ENCODE peak calls at places on chromosome 6, in four cellular contexts. One of them, this sample, is unnamed.

GRCh38 chr6:149867876-149868640 is 3.9 kb upstream of the LRP11 start:
- DNase-seq in AG10803: peak; percentile 66
- DNase-seq in CD8-positive, alpha-beta T cell: no peak
- DNase-seq in Calu3: peak; percentile 44
- DNase-seq in this sample: no peak

GRCh38 chr6:37741757-37742400 is 44.2 kb upstream of the MDGA1 start:
- DNase-seq in AG10803: peak; percentile 11
- DNase-seq in CD8-positive, alpha-beta T cell: no peak
- DNase-seq in Calu3: peak; percentile 64
- DNase-seq in this sample: no peak

GRCh38 chr6:14924126-14925024 is 321.5 kb upstream of the JARID2 start:
- DNase-seq in AG10803: no peak
- DNase-seq in CD8-positive, alpha-beta T cell: no peak
- DNase-seq in Calu3: no peak
- DNase-seq in this sample: no peak

GRCh38 chr6:5995705-5996686 is 10.7 kb downstream of the NRN1 start:
- DNase-seq in AG10803: peak; percentile 87
- DNase-seq in CD8-positive, alpha-beta T cell: no peak
- DNase-seq in Calu3: no peak
- DNase-seq in this sample: no peak

GRCh38 chr6:84166395-84166794 is 61.0 kb downstream of the CEP162 start:
- DNase-seq in AG10803: no peak
- DNase-seq in CD8-positive, alpha-beta T cell: no peak
- DNase-seq in Calu3: no peak
- DNase-seq in this sample: no peak

GRCh38 chr6:136226674-136227377 is 23.3 kb downstream of the MTFR2 start:
- DNase-seq in AG10803: peak; percentile 1
- DNase-seq in CD8-positive, alpha-beta T cell: no peak
- DNase-seq in Calu3: no peak
- DNase-seq in this sample: no peak

GRCh38 chr6:36702656-36703055 is 5.0 kb downstream of the RAB44 start:
- DNase-seq in AG10803: no peak
- DNase-seq in CD8-positive, alpha-beta T cell: no peak
- DNase-seq in Calu3: no peak
- DNase-seq in this sample: no peak

GRCh38 chr6:30548375-30548774 is 7.9 kb downstream of the GNL1 start:
- DNase-seq in AG10803: no peak
- DNase-seq in CD8-positive, alpha-beta T cell: no peak
- DNase-seq in Calu3: no peak
- DNase-seq in this sample: no peak

GRCh38 chr6:36999467-37000125 is 5.9 kb upstream of the FGD2 start:
- DNase-seq in AG10803: no peak
- DNase-seq in CD8-positive, alpha-beta T cell: no peak
- DNase-seq in Calu3: no peak
- DNase-seq in this sample: no peak

GRCh38 chr6:43014434-43014909 is 423 bp downstream of the KLHDC3 start:
- DNase-seq in AG10803: peak; percentile 49
- DNase-seq in CD8-positive, alpha-beta T cell: no peak
- DNase-seq in Calu3: no peak
- DNase-seq in this sample: no peak

GRCh38 chr6:129567374-129567773 is 142.6 kb downstream of the ARHGAP18 start:
- DNase-seq in AG10803: peak; percentile 10
- DNase-seq in CD8-positive, alpha-beta T cell: no peak
- DNase-seq in Calu3: peak; percentile 35
- DNase-seq in this sample: no peak

GRCh38 chr6:156102129-156102528 is 646.5 kb upstream of the NOX3 start:
- DNase-seq in AG10803: no peak
- DNase-seq in CD8-positive, alpha-beta T cell: no peak
- DNase-seq in Calu3: peak; percentile 10
- DNase-seq in this sample: no peak

GRCh38 chr6:53134601-53135235 is 13.9 kb downstream of the GCM1 start:
- DNase-seq in AG10803: no peak
- DNase-seq in CD8-positive, alpha-beta T cell: no peak
- DNase-seq in Calu3: no peak
- DNase-seq in this sample: no peak

GRCh38 chr6:155171747-155172191 is 92.0 kb upstream of the CLDN20 start:
- DNase-seq in AG10803: peak; percentile 71
- DNase-seq in CD8-positive, alpha-beta T cell: no peak
- DNase-seq in Calu3: no peak
- DNase-seq in this sample: no peak

GRCh38 chr6:12482386-12482785 is 192.2 kb downstream of the EDN1 start:
- DNase-seq in AG10803: no peak
- DNase-seq in CD8-positive, alpha-beta T cell: no peak
- DNase-seq in Calu3: no peak
- DNase-seq in this sample: no peak

GRCh38 chr6:3750324-3751018 is 1.0 kb downstream of the PXDC1 start:
- DNase-seq in AG10803: peak; percentile 82
- DNase-seq in CD8-positive, alpha-beta T cell: no peak
- DNase-seq in Calu3: peak; percentile 66
- DNase-seq in this sample: no peak

GRCh38 chr6:10658910-10659696 is 35.3 kb downstream of the C6orf52 start:
- DNase-seq in AG10803: no peak
- DNase-seq in CD8-positive, alpha-beta T cell: no peak
- DNase-seq in Calu3: no peak
- DNase-seq in this sample: no peak

GRCh38 chr6:168031411-168032382 is 34.2 kb downstream of the KIF25 start:
- DNase-seq in AG10803: peak; percentile 81
- DNase-seq in CD8-positive, alpha-beta T cell: no peak
- DNase-seq in Calu3: no peak
- DNase-seq in this sample: no peak

GRCh38 chr6:96862560-96862959 is 25.3 kb upstream of the GPR63 start:
- DNase-seq in AG10803: no peak
- DNase-seq in CD8-positive, alpha-beta T cell: no peak
- DNase-seq in Calu3: no peak
- DNase-seq in this sample: no peak

GRCh38 chr6:13762648-13763441 is 51.2 kb upstream of the RANBP9 start:
- DNase-seq in AG10803: peak; percentile 99
- DNase-seq in CD8-positive, alpha-beta T cell: no peak
- DNase-seq in Calu3: no peak
- DNase-seq in this sample: no peak

GRCh38 chr6:169589699-169590257 is 112.1 kb downstream of the WDR27 start:
- DNase-seq in AG10803: peak; percentile 75
- DNase-seq in CD8-positive, alpha-beta T cell: no peak
- DNase-seq in Calu3: no peak
- DNase-seq in this sample: no peak

GRCh38 chr6:16406966-16407365 is 168.6 kb downstream of the GMPR start:
- DNase-seq in AG10803: no peak
- DNase-seq in CD8-positive, alpha-beta T cell: no peak
- DNase-seq in Calu3: no peak
- DNase-seq in this sample: no peak

GRCh38 chr6:168877821-168878282 is 375.8 kb downstream of the THBS2 start:
- DNase-seq in AG10803: no peak
- DNase-seq in CD8-positive, alpha-beta T cell: no peak
- DNase-seq in Calu3: peak; percentile 76
- DNase-seq in this sample: no peak

GRCh38 chr6:40714576-40715500 is 127.7 kb upstream of the LRFN2 start:
- DNase-seq in AG10803: no peak
- DNase-seq in CD8-positive, alpha-beta T cell: no peak
- DNase-seq in Calu3: peak; percentile 6
- DNase-seq in this sample: no peak

GRCh38 chr6:168538892-168539811 is 98.2 kb downstream of the SMOC2 start:
- DNase-seq in AG10803: no peak
- DNase-seq in CD8-positive, alpha-beta T cell: no peak
- DNase-seq in Calu3: no peak
- DNase-seq in this sample: no peak

GRCh38 chr6:7087066-7087465 is 20.7 kb upstream of the RREB1 start:
- DNase-seq in AG10803: peak; percentile 40
- DNase-seq in CD8-positive, alpha-beta T cell: no peak
- DNase-seq in Calu3: no peak
- DNase-seq in this sample: no peak

GRCh38 chr6:7088076-7088742 is 19.6 kb upstream of the RREB1 start:
- DNase-seq in AG10803: no peak
- DNase-seq in CD8-positive, alpha-beta T cell: no peak
- DNase-seq in Calu3: no peak
- DNase-seq in this sample: no peak

GRCh38 chr6:7085911-7086310 is 21.9 kb upstream of the RREB1 start:
- DNase-seq in AG10803: peak; percentile 21
- DNase-seq in CD8-positive, alpha-beta T cell: no peak
- DNase-seq in Calu3: no peak
- DNase-seq in this sample: no peak

GRCh38 chr6:7087491-7087979 is 20.2 kb upstream of the RREB1 start:
- DNase-seq in AG10803: no peak
- DNase-seq in CD8-positive, alpha-beta T cell: peak; percentile 27
- DNase-seq in Calu3: no peak
- DNase-seq in this sample: no peak

GRCh38 chr6:7086488-7086887 is 21.3 kb upstream of the RREB1 start:
- DNase-seq in AG10803: peak; percentile 48
- DNase-seq in CD8-positive, alpha-beta T cell: no peak
- DNase-seq in Calu3: no peak
- DNase-seq in this sample: no peak
- TF ChIP-seq CTCF in AG10803: peak; percentile 35
- TF ChIP-seq CTCF in CD8-positive, alpha-beta T cell: no peak
- TF ChIP-seq CTCF in Calu3: no peak
- TF ChIP-seq CTCF in this sample: no peak

DNA sequence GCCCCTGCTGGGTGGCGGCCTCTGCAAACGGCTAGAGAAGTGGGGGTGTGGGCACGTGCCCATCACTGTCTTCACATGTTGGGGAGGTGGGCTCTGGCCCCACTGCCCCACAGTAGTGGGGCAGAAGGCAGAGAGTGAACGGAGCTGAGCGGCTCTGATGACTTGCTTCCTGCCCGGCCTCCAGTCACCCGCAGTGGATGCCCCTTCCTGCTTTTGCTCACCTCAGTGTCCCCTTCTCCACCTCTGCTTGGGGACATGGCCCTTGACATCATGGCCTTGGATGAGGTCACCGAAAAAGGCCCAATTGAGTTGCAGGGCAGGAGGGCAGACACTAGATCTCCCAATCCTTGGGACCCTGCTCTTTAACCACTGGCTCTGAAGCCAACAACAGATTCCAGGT is 40.1 kb downstream of the KCNK5 start:
- DNase-seq in AG10803: no peak
- DNase-seq in CD8-positive, alpha-beta T cell: no peak
- DNase-seq in Calu3: no peak
- DNase-seq in this sample: no peak
- TF ChIP-seq CTCF in AG10803: no peak
- TF ChIP-seq CTCF in CD8-positive, alpha-beta T cell: no peak
- TF ChIP-seq CTCF in Calu3: no peak
- TF ChIP-seq CTCF in this sample: no peak

GRCh38 chr6:26249959-26250805 is 114.8 kb upstream of the BTN3A2 start:
- DNase-seq in AG10803: peak; percentile 51
- DNase-seq in CD8-positive, alpha-beta T cell: peak; percentile 62
- DNase-seq in Calu3: peak; percentile 81
- DNase-seq in this sample: no peak
- TF ChIP-seq CTCF in AG10803: peak; percentile 38
- TF ChIP-seq CTCF in CD8-positive, alpha-beta T cell: peak; percentile 57
- TF ChIP-seq CTCF in Calu3: peak; percentile 35
- TF ChIP-seq CTCF in this sample: peak; percentile 50

DNA sequence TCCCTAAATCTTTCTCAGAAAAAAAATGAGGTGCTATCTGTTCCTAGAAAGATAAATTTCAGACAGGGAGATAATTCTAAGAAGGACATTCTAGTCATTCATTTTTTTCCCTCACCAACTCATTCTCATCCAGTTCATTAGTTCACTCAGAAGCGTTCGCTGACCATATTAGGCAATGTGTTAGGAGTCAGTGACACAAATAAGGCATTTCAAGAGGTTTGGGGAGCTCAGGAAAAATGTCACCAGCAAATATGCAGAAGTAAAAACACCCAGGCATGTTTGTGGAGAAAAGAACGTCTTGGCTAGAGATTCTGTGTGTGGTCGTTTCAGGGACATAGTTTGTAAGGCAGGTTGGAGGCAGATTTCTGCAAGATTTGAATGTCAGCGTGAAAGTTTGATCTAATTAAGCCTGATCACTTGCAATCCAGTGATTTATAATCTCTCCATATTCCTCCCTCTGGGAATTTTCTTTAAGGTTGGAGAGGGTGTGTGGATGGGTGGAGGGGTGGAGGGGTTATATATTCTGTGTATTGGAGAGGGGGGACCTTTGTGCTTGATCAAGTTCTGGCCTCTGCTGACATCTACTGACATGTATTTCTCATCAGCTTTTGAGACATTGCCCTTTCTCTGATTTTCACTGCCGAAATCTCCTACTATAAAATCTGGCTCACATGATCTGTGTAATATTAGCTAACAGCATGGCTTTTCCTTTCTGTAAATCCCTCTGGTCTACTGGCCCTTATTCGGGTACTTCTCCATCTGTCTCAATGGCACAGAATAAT is 3.6 kb downstream of the MYCT1 start:
- DNase-seq in AG10803: peak; percentile 21
- DNase-seq in CD8-positive, alpha-beta T cell: no peak
- DNase-seq in Calu3: no peak
- DNase-seq in this sample: no peak
- TF ChIP-seq CTCF in AG10803: peak; percentile 7
- TF ChIP-seq CTCF in CD8-positive, alpha-beta T cell: no peak
- TF ChIP-seq CTCF in Calu3: no peak
- TF ChIP-seq CTCF in this sample: no peak

GRCh38 chr6:99801805-99802204 is 192.2 kb downstream of the MCHR2 start:
- DNase-seq in AG10803: no peak
- DNase-seq in CD8-positive, alpha-beta T cell: no peak
- DNase-seq in Calu3: no peak
- DNase-seq in this sample: no peak

DNA sequence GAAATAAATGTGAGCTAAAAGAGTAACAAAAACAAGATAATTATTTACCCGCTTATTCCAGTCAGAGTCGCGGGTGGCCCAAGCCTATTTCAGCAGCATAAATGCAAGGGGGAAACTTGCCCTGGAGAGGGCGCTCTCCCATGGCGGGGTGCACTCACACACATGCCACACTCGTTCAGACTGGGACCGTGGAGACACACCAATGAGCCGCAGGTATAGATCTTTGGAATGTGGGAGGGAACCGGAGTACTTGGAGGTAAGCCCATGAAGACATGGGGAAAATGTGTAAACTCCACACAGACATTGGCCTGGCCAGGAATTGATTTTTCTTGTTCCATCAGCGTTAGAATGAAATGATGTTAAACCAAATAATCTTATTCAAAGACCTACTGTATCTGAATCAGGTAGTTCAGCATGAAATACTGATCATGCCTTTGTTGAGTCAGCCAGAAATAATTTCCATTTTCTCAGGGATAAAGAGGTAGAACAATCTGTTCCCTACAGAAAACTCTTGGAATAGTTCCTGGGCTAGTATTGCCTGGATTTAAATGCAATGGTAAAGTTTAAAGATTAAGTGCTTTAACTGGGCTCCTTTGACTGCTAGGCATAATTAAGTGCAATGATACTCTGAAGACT is 191.5 kb downstream of the MCHR2 start:
- DNase-seq in AG10803: no peak
- DNase-seq in CD8-positive, alpha-beta T cell: no peak
- DNase-seq in Calu3: peak; percentile 47
- DNase-seq in this sample: no peak
- TF ChIP-seq CTCF in AG10803: no peak
- TF ChIP-seq CTCF in CD8-positive, alpha-beta T cell: no peak
- TF ChIP-seq CTCF in Calu3: no peak
- TF ChIP-seq CTCF in this sample: no peak

This sample was measured in type B pancreatic cell.